ENCODE peak calls at places on chromosomes 5 and 9, in five cellular contexts. Y, F, C, U and K are unnamed samples. For H3K4me1, the result is how much of the 10 kb centered on the place peaks cover.

GRCh38 chr5:150498501-150498900 is 9.4 kb upstream of the NDST1 start:
- DNase-seq in C (no peak), U (no peak), F (no peak), Y (no peak), K (no peak)

GRCh38 chr5:137486707-137487106 is 12.4 kb downstream of the SPOCK1 start:
- DNase-seq in F (no peak), C (no peak), Y (no peak), U (no peak), K (no peak)

GRCh38 chr5:146206257-146206656 is 2.9 kb downstream of the RBM27 start:
- DNase-seq in C (no peak), Y (no peak), U (no peak), F (no peak), K (no peak)

GRCh38 chr9:97365634-97366033 is 46.3 kb upstream of the TDRD7 start:
- DNase-seq in C (no peak), Y (no peak), U (no peak), F (no peak), K (no peak)

GRCh38 chr5:1000329-1000728 is 8.3 kb upstream of the NKD2 start:
- DNase-seq in Y (no peak), U (no peak), F (peak), C (no peak), K (no peak)

GRCh38 chr5:153619706-153620105 is 129.2 kb downstream of the GRIA1 start:
- DNase-seq in C (no peak), Y (no peak), U (no peak), F (no peak), K (no peak)

GRCh38 chr9:126623314-126623666 is 9.6 kb downstream of the LMX1B start:
- DNase-seq in Y (no peak), C (no peak), U (no peak), F (no peak), K (no peak)

GRCh38 chr5:139140631-139141071 is 57.5 kb downstream of the SIL1 start:
- DNase-seq in Y (no peak), U (no peak), F (no peak), C (no peak), K (no peak)

GRCh38 chr5:146076028-146076427 is 29.3 kb downstream of the PLAC8L1 start:
- DNase-seq in U (no peak), C (no peak), F (no peak), Y (no peak), K (no peak)

GRCh38 chr9:124810513-124811355 is 33.8 kb downstream of the OLFML2A start:
- DNase-seq in Y (no peak), C (peak), U (no peak), F (no peak), K (no peak)

GRCh38 chr5:142655339-142656267 is 30.3 kb downstream of the FGF1 start:
- DNase-seq in C (peak), U (peak), F (peak), Y (peak), K (peak)

GRCh38 chr5:74864823-74865222 is 1.4 kb downstream of the FAM169A start:
- DNase-seq in F (no peak), C (no peak), Y (no peak), U (no peak), K (no peak)

GRCh38 chr5:134609232-134609851 is 23.3 kb downstream of the SAR1B start:
- DNase-seq in F (no peak), C (no peak), U (no peak), Y (no peak), K (no peak)

GRCh38 chr9:16901589-16901988 is 31.1 kb upstream of the BNC2 start:
- DNase-seq in U (no peak), F (no peak), Y (no peak), C (no peak), K (no peak)

GRCh38 chr5:179821298-179822058 is 773 bp downstream of the SQSTM1 start:
- DNase-seq in C (peak), U (peak), Y (peak), F (peak), K (peak)

GRCh38 chr5:145872914-145873313 is at the start of gene GRXCR2:
- DNase-seq in U (no peak), F (no peak), Y (no peak), C (no peak), K (no peak)

GRCh38 chr5:155343468-155343867 is 329.9 kb downstream of the KIF4B start:
- DNase-seq in U (peak), Y (no peak), C (no peak), F (no peak), K (no peak)

GRCh38 chr9:116437411-116438370 is 249.4 kb upstream of the TRIM32 start:
- DNase-seq in C (peak), Y (no peak), F (no peak), U (no peak), K (no peak)

GRCh38 chr5:14880688-14881087 is 9.1 kb upstream of the ANKH start:
- DNase-seq in Y (no peak), U (no peak), F (no peak), C (no peak), K (no peak)

GRCh38 chr5:141734501-141735231 is 52.6 kb upstream of the ARAP3 start:
- DNase-seq in C (peak), Y (peak), U (peak), F (no peak), K (peak)

GRCh38 chr5:180874804-180875582 is 13.9 kb upstream of the ZFP62 start:
- DNase-seq in Y (no peak), U (no peak), C (no peak), F (no peak), K (no peak)

GRCh38 chr5:1536298-1537165 is 12.8 kb upstream of the LPCAT1 start:
- DNase-seq in F (peak), C (no peak), U (peak), Y (peak), K (peak)

GRCh38 chr5:103330875-103331274 is 72.3 kb downstream of the MACIR start:
- DNase-seq in C (no peak), F (no peak), Y (no peak), U (no peak), K (no peak)

GRCh38 chr5:61071565-61071964 is 90.7 kb downstream of the SMIM15 start:
- DNase-seq in C (peak), Y (no peak), F (no peak), U (no peak), K (no peak)

GRCh38 chr9:36659500-36659899 is 86.8 kb downstream of the MELK start:
- DNase-seq in F (no peak), C (no peak), Y (no peak), U (no peak), K (no peak)

GRCh38 chr5:61416010-61416409 is 84.0 kb downstream of the ZSWIM6 start:
- DNase-seq in C (no peak), Y (no peak), F (no peak), U (no peak), K (no peak)

GRCh38 chr5:30000231-30000630 is 1193.3 kb upstream of the CDH6 start:
- DNase-seq in C (no peak), F (no peak), U (no peak), Y (no peak), K (no peak)

GRCh38 chr5:51373880-51374523 is 9.2 kb upstream of the ISL1 start:
- DNase-seq in F (no peak), U (no peak), C (peak), Y (no peak), K (no peak)

GRCh38 chr9:89442981-89443817 is 54.7 kb downstream of the SEMA4D start:
- DNase-seq in F (no peak), U (no peak), Y (no peak), C (no peak), K (no peak)

GRCh38 chr9:125835655-125836054 is 88.5 kb downstream of the PBX3 start:
- DNase-seq in U (no peak), C (no peak), F (no peak), Y (no peak), K (no peak)

GRCh38 chr9:33289936-33290246 is 425 bp upstream of the NFX1 start:
- DNase-seq in U (no peak), Y (no peak), F (no peak), C (no peak), K (no peak)
- H3K4me1 ChIP-seq in U (half or more), Y (under half), F (under half), C (under half), K (half or more)

GRCh38 chr5:79563247-79563590 is 49.0 kb upstream of the TENT2 start:
- DNase-seq in U (no peak), Y (no peak), F (no peak), C (no peak), K (no peak)

GRCh38 chr5:79562351-79563246 is 48.7 kb upstream of the HOMER1 start:
- DNase-seq in C (no peak), F (no peak), Y (no peak), U (no peak), K (no peak)

GRCh38 chr5:79560774-79561524 is 47.0 kb upstream of the HOMER1 start:
- DNase-seq in C (no peak), U (no peak), F (no peak), Y (no peak), K (no peak)

GRCh38 chr5:79564798-79565279 is 47.4 kb upstream of the TENT2 start:
- DNase-seq in U (no peak), F (no peak), Y (no peak), C (no peak), K (no peak)

GRCh38 chr5:79561525-79561893 is 47.6 kb upstream of the HOMER1 start:
- DNase-seq in Y (no peak), U (no peak), F (no peak), C (no peak), K (no peak)
- H3K27ac ChIP-seq in Y (no peak), U (no peak), F (no peak), C (no peak), K (no peak)

DNA sequence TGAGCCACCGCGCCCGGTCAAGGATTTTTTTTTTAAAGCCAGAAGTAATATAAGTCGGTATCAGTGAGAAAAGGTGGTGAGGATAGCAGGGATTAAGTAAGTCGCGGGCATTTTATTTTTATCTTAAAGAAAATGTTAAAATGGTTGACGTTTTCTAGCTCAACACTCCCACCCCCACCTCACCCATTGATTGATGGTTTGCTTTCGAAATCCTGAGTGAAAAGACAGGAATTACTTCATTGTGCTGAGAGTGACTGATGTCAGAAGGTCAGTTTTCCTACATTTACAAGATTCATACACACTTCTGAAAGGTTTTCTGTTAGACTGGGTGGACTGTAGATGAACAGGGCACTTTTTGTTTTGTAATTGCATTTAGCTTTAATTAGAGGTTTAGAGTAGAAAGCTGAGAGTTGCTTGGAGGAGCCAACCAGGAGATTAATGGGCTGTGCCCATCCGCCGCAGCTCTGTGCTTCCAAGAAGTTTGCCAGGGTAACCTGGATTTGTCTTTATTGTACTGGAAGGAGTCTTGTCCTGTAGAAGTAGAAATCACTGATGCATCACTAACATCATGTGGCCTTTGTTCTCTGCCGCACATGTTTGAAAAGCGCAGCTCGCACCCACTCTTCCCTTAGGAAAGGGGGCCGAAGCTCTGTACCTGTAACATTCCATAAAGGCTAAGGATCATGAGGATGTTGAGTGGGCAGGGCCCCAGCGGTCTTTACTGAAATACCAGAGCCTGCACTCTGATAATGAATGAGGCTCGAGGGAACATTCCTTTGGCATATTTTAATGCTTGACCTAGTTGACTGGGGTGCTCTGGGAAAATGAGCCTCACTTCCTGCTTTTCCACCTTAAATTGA is 267.7 kb upstream of the DMRT1 start:
- DNase-seq in F (no peak), C (peak), Y (no peak), U (no peak), K (no peak)
- H3K4me1 ChIP-seq in F (under half), C (under half), Y (under half), U (half or more), K (under half)

GRCh38 chr5:113421643-113422132 is 13.1 kb downstream of the TSSK1B start:
- DNase-seq in F (no peak), U (no peak), Y (no peak), C (no peak), K (no peak)
- H3K27ac ChIP-seq in F (no peak), U (no peak), Y (no peak), C (no peak), K (no peak)

DNA sequence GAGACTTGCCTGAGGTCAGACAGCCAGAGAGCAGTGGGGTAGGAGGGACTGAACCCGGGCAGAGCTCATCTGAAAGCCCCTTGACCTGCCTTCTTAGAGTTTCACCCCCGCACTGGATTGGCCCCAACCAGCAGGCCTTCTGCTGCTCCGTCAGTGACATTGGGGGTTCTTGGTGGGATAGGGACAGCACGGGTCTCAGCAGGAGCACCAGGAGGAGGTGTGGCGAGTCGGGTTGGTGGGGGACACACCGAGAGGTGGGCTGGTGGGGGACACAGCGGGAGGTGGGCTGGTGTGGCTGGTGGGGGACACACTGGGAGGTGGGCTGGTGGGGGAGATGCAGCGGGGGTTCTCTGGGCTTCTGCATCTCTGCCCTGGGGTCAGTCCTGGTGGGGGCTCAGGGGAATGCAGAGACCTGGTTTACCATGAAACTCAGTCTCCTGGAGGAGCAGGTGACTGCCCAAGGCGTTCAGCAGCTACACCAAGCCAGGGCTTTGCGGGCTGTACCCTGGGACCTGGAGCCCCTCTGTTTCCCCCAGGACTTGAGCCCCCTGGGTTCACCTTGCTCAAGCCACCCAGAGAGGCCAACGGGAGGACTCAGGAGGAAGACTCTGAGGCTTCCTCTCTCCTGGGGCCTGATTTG is 28.1 kb upstream of the RNU6ATAC start:
- DNase-seq in F (peak), U (no peak), C (no peak), Y (no peak), K (no peak)
- H3K4me1 ChIP-seq in F (under half), U (under half), C (under half), Y (under half), K (under half)

GRCh38 chr9:75087279-75087823 is 604 bp downstream of the NMRK1 start:
- DNase-seq in C (peak), Y (peak), F (no peak), U (peak), K (peak)

GRCh38 chr9:75085640-75086039 is 2.3 kb downstream of the NMRK1 start:
- DNase-seq in Y (no peak), F (no peak), C (no peak), U (no peak), K (no peak)

GRCh38 chr9:75083188-75083976 is 4.6 kb downstream of the NMRK1 start:
- DNase-seq in U (no peak), Y (no peak), C (peak), F (no peak), K (peak)

GRCh38 chr9:75086443-75087278 is 1.3 kb downstream of the NMRK1 start:
- DNase-seq in U (no peak), C (no peak), F (no peak), Y (peak), K (no peak)

DNA sequence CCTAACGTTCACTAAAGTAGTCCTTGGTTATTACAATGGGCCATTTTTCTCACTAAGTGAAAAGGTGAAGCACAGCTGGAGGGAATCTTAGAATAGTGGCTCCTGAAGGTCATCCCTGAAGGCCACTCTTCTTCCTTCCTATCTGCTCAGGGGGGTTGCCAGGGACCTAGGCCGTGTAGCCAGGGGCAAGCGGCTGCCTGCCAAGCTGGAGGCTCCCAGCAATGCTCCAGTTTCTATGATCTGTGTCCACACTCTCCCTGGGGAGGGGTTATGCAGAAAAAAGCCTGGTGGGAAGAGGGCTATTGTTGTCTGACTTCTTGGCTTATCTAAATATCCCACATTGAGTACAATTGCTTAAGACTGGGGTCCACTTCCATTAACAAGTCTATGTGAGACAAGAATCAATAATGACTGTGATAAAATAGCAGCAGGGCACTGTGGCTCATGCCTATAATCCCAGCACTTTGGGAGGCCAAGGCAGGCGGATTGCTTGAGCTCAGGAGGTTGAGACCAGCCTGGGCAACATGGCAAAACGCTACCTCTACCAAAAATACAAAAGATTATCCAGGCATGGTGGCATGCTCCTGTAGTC is 3.8 kb downstream of the NMRK1 start:
- DNase-seq in Y (no peak), F (no peak), U (no peak), C (no peak), K (no peak)
- H3K27ac ChIP-seq in Y (no peak), F (no peak), U (no peak), C (no peak), K (peak)

DNA sequence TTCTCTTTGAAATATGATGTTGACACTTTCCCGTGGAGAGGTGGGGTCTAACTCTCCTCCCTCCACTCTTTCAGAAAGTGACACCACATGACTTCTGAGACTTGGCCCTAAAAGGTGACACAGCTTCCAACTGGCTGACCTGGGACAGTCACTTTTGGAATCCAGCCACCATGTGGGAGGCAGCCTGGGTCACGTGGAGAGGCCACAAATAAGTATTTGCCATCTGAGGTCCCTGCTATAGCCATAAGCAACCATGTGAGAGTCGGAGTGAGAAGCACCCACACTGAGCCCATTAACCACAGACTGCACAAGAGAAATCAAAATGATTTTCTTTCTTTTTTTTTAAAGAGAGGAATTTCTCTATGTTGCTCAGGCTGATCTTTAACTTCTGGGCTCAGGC is 4.1 kb upstream of the PHYKPL start:
- DNase-seq in Y (no peak), F (no peak), C (no peak), U (peak), K (no peak)
- H3K4me1 ChIP-seq in Y (half or more), F (under half), C (under half), U (half or more), K (half or more)

GRCh38 chr9:129863059-129863690 is 27.9 kb downstream of the USP20 start:
- DNase-seq in Y (peak), C (no peak), U (no peak), F (no peak), K (peak)

GRCh38 chr9:129867138-129868032 is 32.1 kb downstream of the USP20 start:
- DNase-seq in U (peak), Y (peak), C (no peak), F (no peak), K (no peak)

GRCh38 chr9:129865668-129866320 is 30.5 kb downstream of the USP20 start:
- DNase-seq in F (no peak), C (no peak), Y (no peak), U (peak), K (no peak)

GRCh38 chr9:129866373-129867137 is 31.3 kb downstream of the USP20 start:
- DNase-seq in Y (peak), F (no peak), U (no peak), C (no peak), K (peak)

DNA sequence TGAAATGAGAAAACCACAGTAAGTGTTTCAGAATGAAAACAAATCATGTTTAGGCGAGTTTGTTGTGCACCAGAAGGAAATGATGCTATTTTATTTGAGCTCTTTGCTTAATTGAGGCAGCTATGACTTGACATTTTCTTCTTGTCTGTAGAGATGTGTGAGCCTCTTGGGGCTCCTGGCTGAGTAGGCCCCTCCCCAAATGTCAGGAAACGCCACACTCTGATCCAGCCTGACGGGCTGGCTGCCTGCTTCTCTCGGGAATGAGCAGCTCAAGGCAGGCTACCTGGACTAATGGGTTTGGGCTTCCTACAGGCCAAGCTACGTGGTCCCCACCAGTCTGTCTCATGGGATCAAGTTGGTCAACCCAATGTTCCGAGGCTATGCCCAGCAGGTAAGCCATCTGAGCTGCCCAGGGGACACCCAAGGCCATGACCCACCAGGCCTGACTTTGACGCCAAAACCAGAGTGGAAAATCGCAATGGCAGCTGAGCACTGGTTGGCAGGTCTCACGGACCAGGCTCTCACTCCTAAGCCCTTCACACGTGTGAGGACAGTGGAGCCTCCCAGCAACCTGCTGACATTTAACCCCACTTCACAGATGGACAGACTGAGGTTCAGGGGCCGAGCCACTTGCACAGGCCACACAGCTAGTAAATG is 29.9 kb downstream of the USP20 start:
- DNase-seq in Y (no peak), C (no peak), U (no peak), F (no peak), K (no peak)
- H3K27ac ChIP-seq in Y (peak), C (no peak), U (peak), F (no peak), K (peak)

GRCh38 chr5:172860520-172861443 is 26.7 kb downstream of the ERGIC1 start:
- DNase-seq in Y (no peak), C (no peak), U (no peak), F (peak), K (no peak)

GRCh38 chr5:172858990-172859811 is 25.1 kb downstream of the ERGIC1 start:
- DNase-seq in U (no peak), F (peak), C (peak), Y (no peak), K (no peak)

GRCh38 chr5:172859966-172860365 is 25.9 kb downstream of the ERGIC1 start:
- DNase-seq in C (no peak), U (no peak), F (no peak), Y (no peak), K (no peak)

GRCh38 chr5:172862165-172862801 is 28.2 kb downstream of the ERGIC1 start:
- DNase-seq in U (no peak), Y (no peak), C (no peak), F (no peak), K (no peak)

GRCh38 chr5:172861461-172861860 is 27.4 kb downstream of the ERGIC1 start:
- DNase-seq in Y (no peak), F (no peak), U (no peak), C (no peak), K (no peak)
- H3K4me1 ChIP-seq in Y (under half), F (under half), U (under half), C (under half), K (under half)